ENCODE peak calls at places on chromosomes 7 and 10, in six cellular contexts. Y is GM10248; A is IMR-90; N is stimulated activated CD4-positive, alpha-beta T cell treated with anti-CD3 and anti-CD28 coated beads, Interleukin-4, amount 100 ng/mL, for 4 hours; Q is amniotic epithelial cell; C is GM13976. I is an unnamed sample.

GRCh38 chr7:40469481-40469880 is 334.7 kb downstream of the SUGCT start:
- DNase-seq in Y (no peak), A (peak; percentile 93), N (no peak), Q (peak; percentile 84), C (no peak), I (no peak)

GRCh38 chr10:115992554-115992953 is 280.5 kb downstream of the GFRA1 start:
- DNase-seq in Y (no peak), A (no peak), N (no peak), Q (no peak), C (no peak), I (no peak)

GRCh38 chr7:79855172-79855571 is 279.5 kb upstream of the GNAI1 start:
- DNase-seq in Y (no peak), A (peak; percentile 67), N (no peak), Q (peak; percentile 81), C (no peak), I (no peak)

GRCh38 chr10:85623758-85624157 is 742.8 kb downstream of the GRID1 start:
- DNase-seq in Y (no peak), A (no peak), N (no peak), Q (no peak), C (no peak), I (no peak)

GRCh38 chr10:11527068-11527467 is 84.4 kb downstream of the USP6NL start:
- DNase-seq in Y (no peak), A (no peak), N (no peak), Q (no peak), C (no peak), I (no peak)

GRCh38 chr10:98242823-98243222 is 25.2 kb downstream of the LOXL4 start:
- DNase-seq in Y (no peak), A (peak; percentile 56), N (no peak), Q (peak; percentile 49), C (no peak), I (no peak)

GRCh38 chr7:22717760-22718159 is 9.2 kb upstream of the IL6 start:
- DNase-seq in Y (no peak), A (no peak), N (no peak), Q (no peak), C (no peak), I (no peak)

GRCh38 chr10:90986136-90986760 is 65.4 kb upstream of the ANKRD1 start:
- DNase-seq in Y (no peak), A (no peak), N (no peak), Q (no peak), C (no peak), I (no peak)

GRCh38 chr7:43135129-43135528 is 22.7 kb downstream of the HECW1 start:
- DNase-seq in Y (no peak), A (no peak), N (no peak), Q (no peak), C (no peak), I (no peak)

GRCh38 chr10:9149134-9149533 is 1094.6 kb downstream of the GATA3 start:
- DNase-seq in Y (no peak), A (no peak), N (no peak), Q (no peak), C (no peak), I (no peak)

GRCh38 chr7:66140924-66141323 is 26.3 kb downstream of the CRCP start:
- DNase-seq in Y (no peak), A (peak; percentile 84), N (no peak), Q (peak; percentile 89), C (no peak), I (no peak)

GRCh38 chr10:4147214-4147613 is 362.2 kb upstream of the KLF6 start:
- DNase-seq in Y (no peak), A (no peak), N (no peak), Q (no peak), C (no peak), I (no peak)

GRCh38 chr7:75971961-75972763 is 22.2 kb downstream of the TMEM120A start:
- DNase-seq in Y (no peak), A (no peak), N (no peak), Q (peak; percentile 78), C (no peak), I (no peak)

GRCh38 chr7:91940171-91940570 is 491 bp upstream of the AKAP9 start:
- DNase-seq in Y (peak; percentile 44), A (no peak), N (peak; percentile 11), Q (no peak), C (peak; percentile 51), I (peak; percentile 37)

GRCh38 chr10:116526219-116526618 is 19.5 kb upstream of the PNLIP start:
- DNase-seq in Y (no peak), A (no peak), N (no peak), Q (no peak), C (no peak), I (no peak)

GRCh38 chr10:78381072-78381471 is 347.4 kb downstream of the RPS24 start:
- DNase-seq in Y (no peak), A (no peak), N (no peak), Q (no peak), C (no peak), I (no peak)

GRCh38 chr10:33279276-33279675 is 55.2 kb downstream of the NRP1 start:
- DNase-seq in Y (no peak), A (peak; percentile 33), N (no peak), Q (peak; percentile 89), C (no peak), I (no peak)

GRCh38 chr7:95327356-95327755 is 3.0 kb upstream of the PON1 start:
- DNase-seq in Y (no peak), A (no peak), N (no peak), Q (peak; percentile 95), C (no peak), I (no peak)

GRCh38 chr7:34844401-34844800 is 186.4 kb downstream of the NPSR1 start:
- DNase-seq in Y (no peak), A (no peak), N (no peak), Q (no peak), C (no peak), I (no peak)

GRCh38 chr10:67903581-67903980 is 19.1 kb downstream of the SIRT1 start:
- DNase-seq in Y (no peak), A (no peak), N (no peak), Q (no peak), C (no peak), I (no peak)

GRCh38 chr7:84533209-84533608 is 338.6 kb upstream of the SEMA3A start:
- DNase-seq in Y (no peak), A (no peak), N (no peak), Q (no peak), C (no peak), I (no peak)

GRCh38 chr7:18958627-18959026 is 158.8 kb downstream of the TWIST1 start:
- DNase-seq in Y (no peak), A (peak; percentile 85), N (no peak), Q (peak; percentile 84), C (no peak), I (no peak)

GRCh38 chr10:114811769-114812353 is 9.7 kb upstream of the FHIP2A start:
- DNase-seq in Y (no peak), A (no peak), N (no peak), Q (peak; percentile 3), C (no peak), I (no peak)

GRCh38 chr7:70044064-70044463 is 445.8 kb downstream of the AUTS2 start:
- DNase-seq in Y (no peak), A (no peak), N (no peak), Q (no peak), C (no peak), I (no peak)

GRCh38 chr10:84163992-84164391 is 9.6 kb upstream of the GPR15LG start:
- DNase-seq in Y (no peak), A (no peak), N (no peak), Q (no peak), C (no peak), I (no peak)

GRCh38 chr7:45408407-45408737 is 165.8 kb upstream of the ADCY1 start:
- DNase-seq in Y (peak; percentile 4), A (no peak), N (no peak), Q (no peak), C (no peak), I (no peak)

GRCh38 chr10:129035052-129035805 is 431.8 kb upstream of the MGMT start:
- DNase-seq in Y (no peak), A (no peak), N (peak; percentile 35), Q (no peak), C (no peak), I (peak; percentile 6)

GRCh38 chr10:31771345-31771831 is 157.2 kb downstream of the ARHGAP12 start:
- DNase-seq in Y (no peak), A (peak; percentile 70), N (no peak), Q (peak; percentile 74), C (no peak), I (no peak)